ENCODE peak calls at places on chromosomes 3 and 15, in five cellular contexts. One of them, this sample, is unnamed.

GRCh38 chr3:95715137-95715536 is 1099.3 kb upstream of the EPHA6 start:
- DNase-seq in head of caudate nucleus: no peak
- DNase-seq in breast epithelium: no peak
- DNase-seq in sigmoid colon: no peak
- DNase-seq in NCI-H2081: peak
- DNase-seq in this sample: no peak

GRCh38 chr3:1118074-1118473 is 25.2 kb downstream of the CNTN6 start:
- DNase-seq in head of caudate nucleus: peak
- DNase-seq in breast epithelium: no peak
- DNase-seq in sigmoid colon: no peak
- DNase-seq in NCI-H2081: no peak
- DNase-seq in this sample: no peak

GRCh38 chr3:55405436-55405835 is 81.7 kb downstream of the WNT5A start:
- DNase-seq in head of caudate nucleus: no peak
- DNase-seq in breast epithelium: no peak
- DNase-seq in sigmoid colon: no peak
- DNase-seq in NCI-H2081: peak
- DNase-seq in this sample: no peak

GRCh38 chr15:55819397-55820034 is 76.6 kb upstream of the PRTG start:
- DNase-seq in head of caudate nucleus: no peak
- DNase-seq in breast epithelium: no peak
- DNase-seq in sigmoid colon: no peak
- DNase-seq in NCI-H2081: no peak
- DNase-seq in this sample: no peak

GRCh38 chr15:31803388-31803884 is 226.9 kb upstream of the CHRNA7 start:
- DNase-seq in head of caudate nucleus: no peak
- DNase-seq in breast epithelium: no peak
- DNase-seq in sigmoid colon: no peak
- DNase-seq in NCI-H2081: no peak
- DNase-seq in this sample: no peak

GRCh38 chr3:126495786-126496185 is 20.1 kb upstream of the ZXDC start:
- DNase-seq in head of caudate nucleus: no peak
- DNase-seq in breast epithelium: no peak
- DNase-seq in sigmoid colon: no peak
- DNase-seq in NCI-H2081: no peak
- DNase-seq in this sample: no peak

GRCh38 chr3:148223266-148223665 is 474.4 kb upstream of the AGTR1 start:
- DNase-seq in head of caudate nucleus: no peak
- DNase-seq in breast epithelium: no peak
- DNase-seq in sigmoid colon: no peak
- DNase-seq in NCI-H2081: no peak
- DNase-seq in this sample: no peak

GRCh38 chr3:177523991-177524438 is 326.7 kb upstream of the TBL1XR1 start:
- DNase-seq in head of caudate nucleus: no peak
- DNase-seq in breast epithelium: no peak
- DNase-seq in sigmoid colon: no peak
- DNase-seq in NCI-H2081: no peak
- DNase-seq in this sample: no peak

GRCh38 chr15:38069506-38069905 is 135.1 kb downstream of the TMCO5A start:
- DNase-seq in head of caudate nucleus: no peak
- DNase-seq in breast epithelium: no peak
- DNase-seq in sigmoid colon: peak
- DNase-seq in NCI-H2081: peak
- DNase-seq in this sample: no peak

GRCh38 chr3:105369501-105370371 is 3.0 kb downstream of the ALCAM start:
- DNase-seq in head of caudate nucleus: peak
- DNase-seq in breast epithelium: peak
- DNase-seq in sigmoid colon: peak
- DNase-seq in NCI-H2081: peak
- DNase-seq in this sample: no peak

GRCh38 chr3:16482770-16483531 is 30.5 kb downstream of the RFTN1 start:
- DNase-seq in head of caudate nucleus: no peak
- DNase-seq in breast epithelium: no peak
- DNase-seq in sigmoid colon: no peak
- DNase-seq in NCI-H2081: peak
- DNase-seq in this sample: no peak

GRCh38 chr15:50816191-50816590 is 50.7 kb upstream of the SPPL2A start:
- DNase-seq in head of caudate nucleus: no peak
- DNase-seq in breast epithelium: no peak
- DNase-seq in sigmoid colon: no peak
- DNase-seq in NCI-H2081: no peak
- DNase-seq in this sample: no peak

GRCh38 chr3:30795176-30795575 is 99.3 kb downstream of the GADL1 start:
- DNase-seq in head of caudate nucleus: no peak
- DNase-seq in breast epithelium: no peak
- DNase-seq in sigmoid colon: no peak
- DNase-seq in NCI-H2081: no peak
- DNase-seq in this sample: no peak